ENCODE peak calls at places on chromosomes 3 and 15, in eight cellular contexts. One of them, this sample, is unnamed.
A peak's percentile ranks its signal among the peaks of the same experiment; 100 is the strongest.

GRCh38 chr3:37243811-37244748 is 69.7 kb upstream of the LRRFIP2 start:
- DNase-seq in stimulated activated CD8-positive, alpha-beta memory T cell treated with anti-CD3 and anti-CD28 coated beads, Interleukin-4, amount 100 ng/mL, for 24 hours: peak; percentile 22
- DNase-seq in hippocampal formation: peak; percentile 29
- DNase-seq in IMR-90: peak; percentile 81
- DNase-seq in GM20000: peak; percentile 57
- DNase-seq in RWPE1: peak; percentile 67
- DNase-seq in midbrain: peak; percentile 51
- DNase-seq in HFFc6: peak; percentile 86
- DNase-seq in this sample: peak; percentile 15

GRCh38 chr3:14915636-14916222 is 31.7 kb upstream of the NR2C2 start:
- DNase-seq in stimulated activated CD8-positive, alpha-beta memory T cell treated with anti-CD3 and anti-CD28 coated beads, Interleukin-4, amount 100 ng/mL, for 24 hours: no peak
- DNase-seq in hippocampal formation: no peak
- DNase-seq in IMR-90: no peak
- DNase-seq in GM20000: no peak
- DNase-seq in RWPE1: no peak
- DNase-seq in midbrain: no peak
- DNase-seq in HFFc6: no peak
- DNase-seq in this sample: no peak

GRCh38 chr3:126380011-126380768 is 14.5 kb upstream of the CFAP100 start:
- DNase-seq in stimulated activated CD8-positive, alpha-beta memory T cell treated with anti-CD3 and anti-CD28 coated beads, Interleukin-4, amount 100 ng/mL, for 24 hours: no peak
- DNase-seq in hippocampal formation: no peak
- DNase-seq in IMR-90: no peak
- DNase-seq in GM20000: no peak
- DNase-seq in RWPE1: no peak
- DNase-seq in midbrain: no peak
- DNase-seq in HFFc6: no peak
- DNase-seq in this sample: no peak

GRCh38 chr3:195153121-195153520 is 117.8 kb downstream of the XXYLT1 start:
- DNase-seq in stimulated activated CD8-positive, alpha-beta memory T cell treated with anti-CD3 and anti-CD28 coated beads, Interleukin-4, amount 100 ng/mL, for 24 hours: no peak
- DNase-seq in hippocampal formation: no peak
- DNase-seq in IMR-90: peak; percentile 17
- DNase-seq in GM20000: no peak
- DNase-seq in RWPE1: no peak
- DNase-seq in midbrain: peak; percentile 5
- DNase-seq in HFFc6: no peak
- DNase-seq in this sample: no peak

GRCh38 chr15:100255644-100256043 is 86.1 kb downstream of the ADAMTS17 start:
- DNase-seq in stimulated activated CD8-positive, alpha-beta memory T cell treated with anti-CD3 and anti-CD28 coated beads, Interleukin-4, amount 100 ng/mL, for 24 hours: no peak
- DNase-seq in hippocampal formation: no peak
- DNase-seq in IMR-90: no peak
- DNase-seq in GM20000: no peak
- DNase-seq in RWPE1: no peak
- DNase-seq in midbrain: no peak
- DNase-seq in HFFc6: no peak
- DNase-seq in this sample: no peak

GRCh38 chr3:3127432-3128010 is 781 bp downstream of the TRNT1 start:
- DNase-seq in stimulated activated CD8-positive, alpha-beta memory T cell treated with anti-CD3 and anti-CD28 coated beads, Interleukin-4, amount 100 ng/mL, for 24 hours: no peak
- DNase-seq in hippocampal formation: no peak
- DNase-seq in IMR-90: peak; percentile 11
- DNase-seq in GM20000: peak; percentile 25
- DNase-seq in RWPE1: no peak
- DNase-seq in midbrain: no peak
- DNase-seq in HFFc6: no peak
- DNase-seq in this sample: no peak

GRCh38 chr15:79938143-79938542 is 32.9 kb downstream of the BCL2A1 start:
- DNase-seq in stimulated activated CD8-positive, alpha-beta memory T cell treated with anti-CD3 and anti-CD28 coated beads, Interleukin-4, amount 100 ng/mL, for 24 hours: no peak
- DNase-seq in hippocampal formation: no peak
- DNase-seq in IMR-90: no peak
- DNase-seq in GM20000: no peak
- DNase-seq in RWPE1: no peak
- DNase-seq in midbrain: no peak
- DNase-seq in HFFc6: no peak
- DNase-seq in this sample: no peak

GRCh38 chr15:53833134-53833624 is 73.7 kb upstream of the WDR72 start:
- DNase-seq in stimulated activated CD8-positive, alpha-beta memory T cell treated with anti-CD3 and anti-CD28 coated beads, Interleukin-4, amount 100 ng/mL, for 24 hours: no peak
- DNase-seq in hippocampal formation: peak; percentile 1
- DNase-seq in IMR-90: peak; percentile 1
- DNase-seq in GM20000: no peak
- DNase-seq in RWPE1: no peak
- DNase-seq in midbrain: peak; percentile 15
- DNase-seq in HFFc6: peak; percentile 3
- DNase-seq in this sample: no peak

GRCh38 chr3:51337666-51338065 is 47.4 kb upstream of the MANF start:
- DNase-seq in stimulated activated CD8-positive, alpha-beta memory T cell treated with anti-CD3 and anti-CD28 coated beads, Interleukin-4, amount 100 ng/mL, for 24 hours: no peak
- DNase-seq in hippocampal formation: no peak
- DNase-seq in IMR-90: no peak
- DNase-seq in GM20000: no peak
- DNase-seq in RWPE1: no peak
- DNase-seq in midbrain: no peak
- DNase-seq in HFFc6: no peak
- DNase-seq in this sample: no peak

GRCh38 chr15:100598655-100599054 is 3.3 kb downstream of the LINS1 start:
- DNase-seq in stimulated activated CD8-positive, alpha-beta memory T cell treated with anti-CD3 and anti-CD28 coated beads, Interleukin-4, amount 100 ng/mL, for 24 hours: no peak
- DNase-seq in hippocampal formation: no peak
- DNase-seq in IMR-90: no peak
- DNase-seq in GM20000: no peak
- DNase-seq in RWPE1: no peak
- DNase-seq in midbrain: no peak
- DNase-seq in HFFc6: no peak
- DNase-seq in this sample: no peak